ENCODE peak calls at places on chromosomes 3 and 15, in four cellular contexts. One of them, this sample, is unnamed.

GRCh38 chr15:92625297-92625980 is 30.1 kb downstream of the FAM174B start:
- DNase-seq in neural crest cell: no peak
- DNase-seq in HT-29: no peak
- DNase-seq in NCI-H1092 treated with DMSO at 0.1 percent for 48 hours: no peak
- DNase-seq in this sample: no peak

GRCh38 chr3:127722928-127723603 is 50.3 kb downstream of the ABTB1 start:
- DNase-seq in neural crest cell: no peak
- DNase-seq in HT-29: no peak
- DNase-seq in NCI-H1092 treated with DMSO at 0.1 percent for 48 hours: peak
- DNase-seq in this sample: no peak

GRCh38 chr3:16258177-16258576 is 6.6 kb downstream of the DPH3 start:
- DNase-seq in HT-29: no peak
- DNase-seq in NCI-H1092 treated with DMSO at 0.1 percent for 48 hours: no peak
- DNase-seq in neural crest cell: no peak
- DNase-seq in this sample: no peak

GRCh38 chr3:129035360-129036233 is 25.0 kb upstream of the GP9 start:
- DNase-seq in NCI-H1092 treated with DMSO at 0.1 percent for 48 hours: no peak
- DNase-seq in HT-29: no peak
- DNase-seq in neural crest cell: no peak
- DNase-seq in this sample: no peak

GRCh38 chr3:36906504-36907149 is 38.2 kb downstream of the TRANK1 start:
- DNase-seq in neural crest cell: no peak
- DNase-seq in HT-29: no peak
- DNase-seq in NCI-H1092 treated with DMSO at 0.1 percent for 48 hours: no peak
- DNase-seq in this sample: no peak

GRCh38 chr15:99102332-99103235 is 2.3 kb upstream of the SYNM start:
- DNase-seq in HT-29: no peak
- DNase-seq in NCI-H1092 treated with DMSO at 0.1 percent for 48 hours: no peak
- DNase-seq in neural crest cell: no peak
- DNase-seq in this sample: no peak

GRCh38 chr3:126414406-126414805 is 19.7 kb downstream of the CFAP100 start:
- DNase-seq in HT-29: no peak
- DNase-seq in neural crest cell: no peak
- DNase-seq in NCI-H1092 treated with DMSO at 0.1 percent for 48 hours: no peak
- DNase-seq in this sample: no peak

GRCh38 chr3:104510091-104510860 is 856.4 kb upstream of the ALCAM start:
- DNase-seq in HT-29: no peak
- DNase-seq in NCI-H1092 treated with DMSO at 0.1 percent for 48 hours: no peak
- DNase-seq in neural crest cell: no peak
- DNase-seq in this sample: no peak

GRCh38 chr3:29587340-29587739 is 306.5 kb downstream of the RBMS3 start:
- DNase-seq in NCI-H1092 treated with DMSO at 0.1 percent for 48 hours: no peak
- DNase-seq in neural crest cell: no peak
- DNase-seq in HT-29: no peak
- DNase-seq in this sample: no peak

GRCh38 chr3:25429441-25429907 is 1.4 kb downstream of the RARB start:
- DNase-seq in HT-29: no peak
- DNase-seq in neural crest cell: no peak
- DNase-seq in NCI-H1092 treated with DMSO at 0.1 percent for 48 hours: no peak
- DNase-seq in this sample: no peak

GRCh38 chr3:172201136-172201989 is 162.0 kb downstream of the FNDC3B start:
- DNase-seq in NCI-H1092 treated with DMSO at 0.1 percent for 48 hours: peak
- DNase-seq in neural crest cell: no peak
- DNase-seq in HT-29: no peak
- DNase-seq in this sample: peak

GRCh38 chr3:128066111-128066510 is 13.9 kb downstream of the SEC61A1 start:
- DNase-seq in NCI-H1092 treated with DMSO at 0.1 percent for 48 hours: no peak
- DNase-seq in neural crest cell: no peak
- DNase-seq in HT-29: no peak
- DNase-seq in this sample: no peak

GRCh38 chr3:20062996-20063395 is 22.8 kb downstream of the KAT2B start:
- DNase-seq in NCI-H1092 treated with DMSO at 0.1 percent for 48 hours: no peak
- DNase-seq in neural crest cell: no peak
- DNase-seq in HT-29: no peak
- DNase-seq in this sample: no peak

GRCh38 chr15:78893538-78893937 is 20.8 kb downstream of the MORF4L1 start:
- DNase-seq in HT-29: no peak
- DNase-seq in neural crest cell: no peak
- DNase-seq in NCI-H1092 treated with DMSO at 0.1 percent for 48 hours: no peak
- DNase-seq in this sample: no peak

GRCh38 chr3:30292192-30292893 is 314.1 kb upstream of the TGFBR2 start:
- DNase-seq in neural crest cell: no peak
- DNase-seq in HT-29: no peak
- DNase-seq in NCI-H1092 treated with DMSO at 0.1 percent for 48 hours: no peak
- DNase-seq in this sample: no peak

GRCh38 chr15:29418178-29418577 is 148.6 kb upstream of the NSMCE3 start:
- DNase-seq in neural crest cell: no peak
- DNase-seq in HT-29: no peak
- DNase-seq in NCI-H1092 treated with DMSO at 0.1 percent for 48 hours: no peak
- DNase-seq in this sample: no peak

GRCh38 chr15:67331676-67332075 is 77.1 kb downstream of the IQCH start:
- DNase-seq in HT-29: no peak
- DNase-seq in NCI-H1092 treated with DMSO at 0.1 percent for 48 hours: no peak
- DNase-seq in neural crest cell: no peak
- DNase-seq in this sample: no peak

GRCh38 chr15:80779658-80780415 is 667 bp downstream of the CEMIP start:
- DNase-seq in NCI-H1092 treated with DMSO at 0.1 percent for 48 hours: peak
- DNase-seq in neural crest cell: peak
- DNase-seq in HT-29: peak
- DNase-seq in this sample: no peak

GRCh38 chr3:143081844-143082778 is 37.5 kb upstream of the CHST2 start:
- DNase-seq in HT-29: no peak
- DNase-seq in neural crest cell: no peak
- DNase-seq in NCI-H1092 treated with DMSO at 0.1 percent for 48 hours: no peak
- DNase-seq in this sample: no peak

This sample was measured in lower leg skin.